ENCODE peak calls at places on chromosomes 11 and 22, in four cellular contexts. E is IMR-90, I is GM23338, Z is HEK293T. O is an unnamed sample.

GRCh38 chr11:78050964-78051831 is 12.5 kb upstream of the THRSP start:
- DNase-seq in Z (no peak), I (peak), E (peak), O (peak)

GRCh38 chr22:41425704-41426365 is 20.8 kb downstream of the TOB2 start:
- DNase-seq in I (no peak), Z (no peak), E (no peak), O (no peak)

GRCh38 chr11:117457031-117457785 is 129.6 kb downstream of the CEP164 start:
- DNase-seq in E (no peak), I (no peak), Z (no peak), O (no peak)

GRCh38 chr11:9838229-9838628 is 174.4 kb downstream of the SWAP70 start:
- DNase-seq in E (no peak), I (no peak), Z (no peak), O (no peak)

GRCh38 chr11:107720305-107720775 is 8.5 kb upstream of the SLN start:
- DNase-seq in Z (no peak), E (no peak), I (no peak), O (no peak)

GRCh38 chr11:116693206-116694016 is 79.4 kb downstream of the BUD13 start:
- DNase-seq in I (no peak), E (no peak), Z (no peak), O (no peak)

GRCh38 chr11:9060700-9061111 is 30.7 kb downstream of the SCUBE2 start:
- DNase-seq in I (peak), Z (peak), E (no peak), O (peak)

GRCh38 chr11:131833371-131833770 is 463.0 kb downstream of the NTM start:
- DNase-seq in I (no peak), Z (no peak), E (no peak), O (no peak)

GRCh38 chr22:30968015-30968923 is at the start of gene MORC2:
- DNase-seq in E (peak), I (peak), Z (no peak), O (peak)

GRCh38 chr11:2517016-2517385 is 72.2 kb downstream of the KCNQ1 start:
- DNase-seq in I (no peak), Z (no peak), E (no peak), O (no peak)

GRCh38 chr11:1863352-1864215 is 10.7 kb downstream of the LSP1 start:
- DNase-seq in Z (peak), I (peak), E (peak), O (peak)